ENCODE peak calls at places on chromosomes 6 and 20, in seven cellular contexts. Q is neural progenitor cell, G is cardiac muscle cell, C is mammary epithelial cell, O is fibroblast of lung, Y is prostate gland, F is stomach. I is an unnamed sample. For H3K4me1, the result is how much of the 10 kb centered on the place peaks cover.

GRCh38 chr6:110217255-110217654 is 37.0 kb downstream of the CDC40 start:
- DNase-seq in Q (no peak), G (no peak), C (peak), O (peak), Y (no peak), F (no peak), I (no peak)

GRCh38 chr6:93417421-93417996 is 1.9 kb downstream of the EPHA7 start:
- DNase-seq in Q (no peak), G (peak), C (no peak), O (peak), Y (no peak), F (no peak), I (peak)

GRCh38 chr6:89184344-89184743 is 32.8 kb downstream of the GABRR1 start:
- DNase-seq in Q (peak), G (no peak), C (no peak), O (no peak), Y (no peak), F (no peak), I (no peak)

GRCh38 chr6:110270166-110270565 is 88.0 kb downstream of the METTL24 start:
- DNase-seq in Q (peak), G (no peak), C (no peak), O (no peak), Y (no peak), F (no peak), I (no peak)

GRCh38 chr6:127266178-127266891 is at the start of gene RNF146:
- DNase-seq in Q (peak), G (peak), C (peak), O (peak), Y (peak), F (peak), I (peak)

GRCh38 chr6:28408076-28408802 is 8.7 kb upstream of the ZSCAN12 start:
- DNase-seq in Q (no peak), G (no peak), C (peak), O (no peak), Y (no peak), F (no peak), I (no peak)

GRCh38 chr6:126880926-126881325 is 237.5 kb upstream of the RSPO3 start:
- DNase-seq in Q (no peak), G (no peak), C (no peak), O (no peak), Y (no peak), F (no peak), I (no peak)

GRCh38 chr20:33443006-33443511 is 504 bp downstream of the SNTA1 start:
- DNase-seq in Q (no peak), G (peak), C (no peak), O (no peak), Y (no peak), F (peak), I (peak)

GRCh38 chr6:2162089-2162465 is 83.3 kb downstream of the GMDS start:
- DNase-seq in Q (no peak), G (no peak), C (peak), O (no peak), Y (no peak), F (no peak), I (no peak)

GRCh38 chr6:26309731-26310142 is 55.3 kb upstream of the BTN3A2 start:
- DNase-seq in Q (no peak), G (no peak), C (peak), O (peak), Y (no peak), F (no peak), I (no peak)

GRCh38 chr6:110652520-110652919 is 162.7 kb downstream of the CDK19 start:
- DNase-seq in Q (no peak), G (no peak), C (peak), O (no peak), Y (no peak), F (no peak), I (no peak)

GRCh38 chr20:48383252-48383651 is 444.5 kb downstream of the PREX1 start:
- DNase-seq in Q (no peak), G (no peak), C (no peak), O (no peak), Y (no peak), F (no peak), I (no peak)

GRCh38 chr20:37990571-37991151 is 42.6 kb downstream of the TTI1 start:
- DNase-seq in Q (no peak), G (peak), C (peak), O (peak), Y (peak), F (peak), I (peak)

GRCh38 chr6:45424628-45424955 is 46.9 kb upstream of the SUPT3H start:
- DNase-seq in Q (no peak), G (no peak), C (no peak), O (no peak), Y (no peak), F (no peak), I (no peak)

GRCh38 chr6:152462716-152463115 is 174.4 kb downstream of the SYNE1 start:
- DNase-seq in Q (no peak), G (no peak), C (no peak), O (peak), Y (no peak), F (no peak), I (no peak)

GRCh38 chr20:61290721-61291120 is 38.7 kb downstream of the CDH4 start:
- DNase-seq in Q (no peak), G (no peak), C (no peak), O (no peak), Y (no peak), F (no peak), I (no peak)

GRCh38 chr6:148053796-148054195 is 288.8 kb upstream of the SASH1 start:
- DNase-seq in Q (no peak), G (no peak), C (no peak), O (no peak), Y (no peak), F (no peak), I (no peak)

GRCh38 chr6:132961610-132962009 is 147.2 kb downstream of the RPS12 start:
- DNase-seq in Q (peak), G (peak), C (no peak), O (no peak), Y (no peak), F (no peak), I (no peak)

GRCh38 chr6:73691512-73691911 is 4.5 kb upstream of the CD109 start:
- DNase-seq in Q (no peak), G (no peak), C (peak), O (no peak), Y (no peak), F (no peak), I (no peak)

GRCh38 chr6:13528777-13529343 is 41.5 kb upstream of the GFOD1 start:
- DNase-seq in Q (no peak), G (peak), C (no peak), O (no peak), Y (no peak), F (no peak), I (no peak)

GRCh38 chr6:166046232-166046631 is 121.4 kb downstream of the TBXT start:
- DNase-seq in Q (no peak), G (no peak), C (peak), O (peak), Y (no peak), F (no peak), I (no peak)

GRCh38 chr6:53795702-53796450 is 1.1 kb downstream of the LRRC1 start:
- DNase-seq in Q (peak), G (peak), C (peak), O (no peak), Y (peak), F (peak), I (no peak)

GRCh38 chr20:52083627-52084232 is 107.8 kb downstream of the ZFP64 start:
- DNase-seq in Q (peak), G (peak), C (peak), O (peak), Y (peak), F (peak), I (peak)

GRCh38 chr6:160121558-160121957 is at the start of gene SLC22A1:
- DNase-seq in Q (no peak), G (no peak), C (no peak), O (no peak), Y (no peak), F (no peak), I (no peak)

GRCh38 chr6:88785478-88785877 is 177.9 kb downstream of the RNGTT start:
- DNase-seq in Q (no peak), G (no peak), C (no peak), O (no peak), Y (no peak), F (no peak), I (no peak)

GRCh38 chr20:34215711-34216381 is 25.4 kb upstream of the ASIP start:
- DNase-seq in Q (peak), G (peak), C (peak), O (peak), Y (peak), F (peak), I (peak)

GRCh38 chr6:16474834-16475781 is 236.7 kb downstream of the GMPR start:
- DNase-seq in Q (no peak), G (no peak), C (no peak), O (no peak), Y (no peak), F (no peak), I (no peak)

GRCh38 chr6:150347845-150348244 is 21.0 kb upstream of the IYD start:
- DNase-seq in Q (no peak), G (no peak), C (no peak), O (no peak), Y (no peak), F (no peak), I (no peak)

GRCh38 chr6:44559486-44560270 is 172.2 kb downstream of the CDC5L start:
- DNase-seq in Q (no peak), G (no peak), C (no peak), O (no peak), Y (no peak), F (no peak), I (no peak)

GRCh38 chr20:48683467-48684175 is 144.2 kb downstream of the PREX1 start:
- DNase-seq in Q (no peak), G (no peak), C (no peak), O (no peak), Y (no peak), F (no peak), I (no peak)

GRCh38 chr6:125670586-125670985 is 78.8 kb upstream of the HEY2 start:
- DNase-seq in Q (peak), G (peak), C (no peak), O (no peak), Y (no peak), F (no peak), I (no peak)

DNA sequence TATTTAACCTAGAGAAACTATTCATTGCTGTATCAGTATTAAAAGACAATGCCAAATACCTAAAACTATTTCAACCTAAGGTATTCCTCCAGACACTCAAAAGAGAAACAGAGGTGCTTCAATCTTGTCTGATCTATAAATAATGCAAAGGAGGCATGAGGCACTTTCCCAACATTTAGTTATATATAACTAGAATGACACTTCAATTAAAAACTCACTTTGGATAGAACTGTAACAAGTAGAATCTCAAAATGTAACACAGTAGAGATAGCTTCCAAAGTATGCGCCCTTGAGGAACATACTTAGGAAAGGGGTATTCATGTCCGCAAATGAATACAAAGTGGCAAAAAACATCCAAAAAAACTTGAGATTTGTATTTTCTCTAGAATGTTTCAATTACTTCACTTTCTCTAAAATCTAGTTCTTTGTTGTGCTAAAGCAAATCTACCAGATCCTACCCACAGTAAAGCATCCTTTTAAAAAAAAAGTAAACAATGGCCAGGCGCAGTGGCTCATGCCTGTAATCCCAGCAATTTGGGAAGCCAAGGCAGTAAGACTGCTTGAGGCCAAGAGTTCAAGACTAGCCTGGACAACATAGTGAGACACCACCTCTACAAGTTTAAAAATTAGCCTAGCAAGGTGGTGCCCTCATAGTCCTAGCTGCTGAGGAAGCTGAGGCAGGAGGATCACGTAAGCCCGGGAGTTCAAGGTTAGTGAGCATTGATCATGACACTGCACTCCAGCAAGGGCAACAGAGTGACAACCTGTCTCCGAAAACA is 10.3 kb downstream of the SYNCRIP start:
- DNase-seq in Q (no peak), G (no peak), C (no peak), O (no peak), Y (no peak), F (no peak), I (no peak)
- H3K4me1 ChIP-seq in Q (under half), G (under half), C (under half), O (under half), Y (under half), F (half or more), I (under half)

DNA sequence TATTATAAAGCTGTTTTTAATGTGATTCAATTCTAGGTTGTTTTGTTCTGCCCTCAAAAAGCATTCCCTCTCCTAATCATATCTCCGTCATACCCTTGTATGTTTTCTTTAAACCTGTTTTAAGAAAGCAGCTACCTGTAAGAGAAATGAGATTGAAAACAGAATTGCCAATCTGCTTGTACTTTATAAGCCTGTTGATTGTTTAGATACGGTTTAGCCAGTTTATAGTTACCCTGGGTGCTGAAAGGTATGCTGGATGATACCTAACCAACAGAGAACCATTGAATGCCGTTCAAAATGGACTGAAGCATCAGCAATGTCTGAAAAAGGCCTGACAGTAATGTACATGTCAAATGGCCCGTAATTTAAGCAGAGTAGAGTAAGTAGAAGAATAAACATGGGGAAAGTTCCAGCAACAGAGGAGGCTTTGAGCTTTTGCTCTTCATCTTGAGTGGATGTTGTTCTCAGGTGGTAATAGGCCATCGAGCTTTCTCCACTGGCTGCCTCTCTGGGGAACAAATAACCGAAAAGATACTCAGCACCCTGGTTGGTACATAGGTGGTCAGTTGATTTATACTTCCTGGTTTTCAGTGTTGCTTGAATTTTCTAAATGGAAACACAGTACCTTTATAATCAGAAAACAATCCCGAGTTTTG is 27.5 kb downstream of the PTPN1 start:
- DNase-seq in Q (no peak), G (no peak), C (no peak), O (no peak), Y (no peak), F (no peak), I (no peak)
- H3K4me1 ChIP-seq in Q (under half), G (under half), C (under half), O (under half), Y (under half), F (half or more), I (under half)

DNA sequence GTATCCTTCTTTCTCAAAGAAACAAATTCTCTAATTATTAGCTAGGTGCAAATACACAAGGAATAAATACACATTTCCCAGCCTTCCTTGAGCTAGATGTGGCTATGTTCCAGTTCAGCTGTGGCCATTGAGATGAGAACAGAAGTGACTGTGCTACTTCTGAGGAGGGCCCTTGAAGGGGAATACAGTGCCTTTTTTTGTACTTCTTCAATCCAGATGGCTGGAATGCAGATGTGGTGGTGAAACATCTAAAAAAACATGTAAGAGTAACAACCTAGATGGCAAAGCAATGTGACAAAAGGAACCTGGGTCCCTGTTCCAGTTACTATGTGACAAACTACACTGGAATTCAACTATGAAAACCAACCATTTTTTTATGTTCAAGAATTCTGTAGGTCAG is 115.4 kb upstream of the DST start:
- DNase-seq in Q (no peak), G (no peak), C (no peak), O (no peak), Y (no peak), F (no peak), I (no peak)
- H3K4me1 ChIP-seq in Q (half or more), G (under half), C (under half), O (under half), Y (under half), F (under half), I (under half)

GRCh38 chr6:40957616-40958492 is 81.2 kb downstream of the UNC5CL start:
- DNase-seq in Q (no peak), G (no peak), C (peak), O (peak), Y (no peak), F (no peak), I (no peak)
- H3K4me1 ChIP-seq in Q (under half), G (under half), C (half or more), O (under half), Y (under half), F (under half), I (under half)

GRCh38 chr6:143543435-143543834 is 31.9 kb upstream of the FUCA2 start:
- DNase-seq in Q (no peak), G (no peak), C (no peak), O (no peak), Y (no peak), F (no peak), I (no peak)
- H3K4me1 ChIP-seq in Q (under half), G (under half), C (under half), O (under half), Y (under half), F (under half), I (under half)

GRCh38 chr20:22374678-22375590 is 209.4 kb downstream of the FOXA2 start:
- DNase-seq in Q (no peak), G (no peak), C (peak), O (peak), Y (no peak), F (no peak), I (no peak)
- H3K4me1 ChIP-seq in Q (under half), G (under half), C (half or more), O (under half), Y (under half), F (under half), I (under half)

GRCh38 chr20:23146857-23147256 is 60.7 kb upstream of the CD93 start:
- DNase-seq in Q (no peak), G (no peak), C (no peak), O (no peak), Y (no peak), F (no peak), I (no peak)
- H3K4me1 ChIP-seq in Q (under half), G (under half), C (under half), O (under half), Y (under half), F (under half), I (under half)

GRCh38 chr6:158808918-158809678 is 10.1 kb downstream of the EZR start:
- DNase-seq in Q (no peak), G (no peak), C (no peak), O (peak), Y (no peak), F (peak), I (no peak)
- H3K4me1 ChIP-seq in Q (under half), G (under half), C (half or more), O (under half), Y (under half), F (half or more), I (under half)

GRCh38 chr20:44592366-44592765 is 10.0 kb downstream of the PKIG start:
- DNase-seq in Q (no peak), G (no peak), C (no peak), O (no peak), Y (no peak), F (no peak), I (no peak)
- H3K4me1 ChIP-seq in Q (under half), G (under half), C (under half), O (under half), Y (under half), F (half or more), I (under half)

I was measured in BE2C.